ENCODE peak calls at places on chromosomes 13 and 19, in five cellular contexts. H, J, C, U and G are unnamed samples.

GRCh38 chr13:67273001-67273400 is 42.9 kb upstream of the PCDH9 start:
- DNase-seq in U (no peak), J (no peak), H (no peak), C (no peak), G (no peak)

GRCh38 chr19:51687791-51688664 is 5.1 kb upstream of the SPACA6 start:
- DNase-seq in H (peak), U (peak), C (no peak), J (no peak), G (peak)

GRCh38 chr19:16143399-16144215 is at the start of gene HSH2D:
- DNase-seq in J (peak), U (no peak), H (peak), C (no peak), G (no peak)

GRCh38 chr19:51418707-51419106 is 1.3 kb upstream of the SIGLEC10 start:
- DNase-seq in J (no peak), C (no peak), H (no peak), U (no peak), G (no peak)

GRCh38 chr19:43720936-43721335 is 5.1 kb downstream of the IRGC start:
- DNase-seq in J (no peak), U (no peak), H (no peak), C (no peak), G (no peak)

GRCh38 chr19:35153701-35154534 is 617 bp upstream of the FXYD5 start:
- DNase-seq in U (no peak), H (no peak), C (peak), J (peak), G (no peak)

GRCh38 chr13:23212621-23213020 is 31.8 kb downstream of the SGCG start:
- DNase-seq in H (no peak), C (no peak), U (no peak), J (no peak), G (no peak)

GRCh38 chr13:110387451-110388140 is 80.5 kb downstream of the COL4A2 start:
- DNase-seq in U (peak), H (no peak), C (no peak), J (no peak), G (no peak)

GRCh38 chr19:53002479-53002878 is 11.2 kb upstream of the ERVV-1 start:
- DNase-seq in H (no peak), U (no peak), C (no peak), J (no peak), G (no peak)

GRCh38 chr13:46354143-46355087 is 32.6 kb downstream of the RUBCNL start:
- DNase-seq in J (no peak), U (no peak), H (peak), C (no peak), G (no peak)

GRCh38 chr19:48509467-48510194 is 2.0 kb downstream of the LMTK3 start:
- DNase-seq in H (no peak), C (no peak), U (no peak), J (no peak), G (no peak)

GRCh38 chr19:13262450-13262849 is 112.2 kb downstream of the IER2 start:
- DNase-seq in J (no peak), H (peak), C (peak), U (peak), G (no peak)

GRCh38 chr13:45339867-45340266 is 1.1 kb downstream of the TPT1 start:
- DNase-seq in H (no peak), J (peak), C (no peak), U (no peak), G (no peak)

GRCh38 chr13:22738357-22738756 is 442.4 kb upstream of the SGCG start:
- DNase-seq in U (no peak), C (no peak), J (no peak), H (no peak), G (no peak)

GRCh38 chr19:7926021-7926726 is at the start of gene CTXN1:
- DNase-seq in J (peak), H (no peak), C (peak), U (peak), G (peak)

GRCh38 chr13:107516517-107516916 is 698.8 kb downstream of the LIG4 start:
- DNase-seq in J (no peak), C (no peak), U (no peak), H (no peak), G (no peak)

GRCh38 chr19:16429066-16429758 is 42.6 kb downstream of the EPS15L1 start:
- DNase-seq in U (no peak), H (peak), J (no peak), C (peak), G (no peak)

GRCh38 chr19:48393196-48393558 is 291 bp upstream of the GRIN2D start:
- DNase-seq in U (no peak), J (no peak), C (no peak), H (no peak), G (no peak)

GRCh38 chr13:56986121-56986520 is 154.6 kb upstream of the PRR20A start:
- DNase-seq in U (no peak), H (no peak), J (no peak), C (no peak), G (no peak)

GRCh38 chr13:36848228-36848982 is 29.4 kb downstream of the RFXAP start:
- DNase-seq in U (no peak), C (no peak), H (peak), J (no peak), G (no peak)

GRCh38 chr13:42814868-42815267 is 33.5 kb downstream of the FAM216B start:
- DNase-seq in H (peak), U (no peak), C (peak), J (no peak), G (no peak)

GRCh38 chr13:52137489-52137888 is 8.6 kb upstream of the NEK5 start:
- DNase-seq in C (no peak), J (no peak), H (no peak), U (no peak), G (no peak)

GRCh38 chr19:29708553-29709439 is 6.3 kb downstream of the C19orf12 start:
- DNase-seq in H (peak), U (no peak), J (no peak), C (no peak), G (peak)

GRCh38 chr13:97798171-97798821 is 155.2 kb upstream of the IPO5 start:
- DNase-seq in J (no peak), C (no peak), U (no peak), H (no peak), G (peak)

GRCh38 chr19:46601318-46602224 is at the start of gene CALM3:
- DNase-seq in H (no peak), C (no peak), U (no peak), J (no peak), G (no peak)

GRCh38 chr19:29630661-29631060 is 24.6 kb downstream of the POP4 start:
- DNase-seq in H (peak), J (no peak), C (no peak), U (no peak), G (no peak)

GRCh38 chr13:31282741-31283455 is 83.1 kb downstream of the B3GLCT start:
- DNase-seq in H (no peak), U (no peak), C (no peak), J (no peak), G (no peak)

GRCh38 chr19:16627194-16627927 is 643 bp downstream of the MED26 start:
- DNase-seq in C (no peak), H (no peak), U (no peak), J (no peak), G (no peak)

GRCh38 chr19:53870485-53870844 is 2.8 kb downstream of the MYADM start:
- DNase-seq in U (no peak), C (no peak), J (no peak), H (no peak), G (no peak)

GRCh38 chr13:108527849-108528248 is 101.6 kb upstream of the MYO16 start:
- DNase-seq in U (no peak), J (no peak), C (peak), H (no peak), G (no peak)

GRCh38 chr13:44142911-44143665 is 230.5 kb upstream of the SERP2 start:
- DNase-seq in H (peak), C (no peak), J (no peak), U (no peak), G (no peak)